ENCODE peak calls at places on chromosomes 13 and 19, in nine cellular contexts. U, R, V, C, O, N, E, A and I are unnamed samples.
A peak's percentile ranks its signal among the peaks of the same experiment; 100 is the strongest.

GRCh38 chr19:35213678-35214632 is 14.6 kb downstream of the FAM187B start:
- DNase-seq in U (peak; percentile 86), R (peak; percentile 79), V (peak; percentile 77), C (peak; percentile 67), O (no peak), N (peak; percentile 63), E (no peak), A (peak; percentile 88), I (peak; percentile 84)

GRCh38 chr13:110010433-110011135 is 224.2 kb upstream of the IRS2 start:
- DNase-seq in U (no peak), R (no peak), V (no peak), C (no peak), O (no peak), N (no peak), E (no peak), A (peak; percentile 91), I (no peak)

GRCh38 chr13:98746968-98747367 is 5.5 kb downstream of the SLC15A1 start:
- DNase-seq in U (no peak), R (no peak), V (no peak), C (no peak), O (peak; percentile 47), N (no peak), E (no peak), A (no peak), I (no peak)

GRCh38 chr13:32883501-32883900 is 132.7 kb upstream of the KL start:
- DNase-seq in U (no peak), R (no peak), V (no peak), C (no peak), O (no peak), N (no peak), E (no peak), A (peak; percentile 31), I (no peak)

GRCh38 chr19:14582894-14583340 is at the start of gene CLEC17A:
- DNase-seq in U (no peak), R (no peak), V (no peak), C (no peak), O (no peak), N (no peak), E (no peak), A (no peak), I (no peak)

GRCh38 chr13:112733661-112734379 is 44.0 kb downstream of the ATP11A start:
- DNase-seq in U (no peak), R (no peak), V (no peak), C (no peak), O (no peak), N (no peak), E (no peak), A (no peak), I (no peak)

GRCh38 chr19:51470966-51471365 is 7.4 kb upstream of the CEACAM18 start:
- DNase-seq in U (no peak), R (no peak), V (no peak), C (no peak), O (no peak), N (no peak), E (no peak), A (no peak), I (no peak)

GRCh38 chr13:24192036-24192810 is 31.7 kb downstream of the SPATA13 start:
- DNase-seq in U (no peak), R (no peak), V (peak; percentile 57), C (no peak), O (no peak), N (no peak), E (peak; percentile 73), A (no peak), I (no peak)

GRCh38 chr13:111960152-111960772 is 106.7 kb upstream of the SOX1 start:
- DNase-seq in U (no peak), R (no peak), V (no peak), C (no peak), O (no peak), N (no peak), E (no peak), A (no peak), I (no peak)

GRCh38 chr13:46570273-46570672 is 17.3 kb downstream of the LRCH1 start:
- DNase-seq in U (no peak), R (no peak), V (no peak), C (no peak), O (no peak), N (no peak), E (no peak), A (no peak), I (no peak)

GRCh38 chr13:87129602-87130300 is 541.4 kb upstream of the SLITRK5 start:
- DNase-seq in U (no peak), R (no peak), V (no peak), C (no peak), O (no peak), N (no peak), E (no peak), A (peak; percentile 12), I (no peak)

GRCh38 chr19:1163283-1163933 is 10.7 kb downstream of the SBNO2 start:
- DNase-seq in U (no peak), R (no peak), V (no peak), C (peak; percentile 77), O (no peak), N (no peak), E (no peak), A (no peak), I (no peak)

GRCh38 chr13:75299913-75300862 is 181.8 kb downstream of the TBC1D4 start:
- DNase-seq in U (no peak), R (no peak), V (no peak), C (no peak), O (no peak), N (no peak), E (no peak), A (no peak), I (no peak)

GRCh38 chr19:17458970-17459369 is 1.8 kb downstream of the NXNL1 start:
- DNase-seq in U (no peak), R (no peak), V (no peak), C (peak; percentile 10), O (no peak), N (no peak), E (no peak), A (no peak), I (no peak)

GRCh38 chr13:99971576-99972189 is at the start of gene ZIC5:
- DNase-seq in U (peak; percentile 14), R (no peak), V (no peak), C (no peak), O (no peak), N (no peak), E (no peak), A (no peak), I (peak; percentile 11)